ENCODE peak calls at places on chromosome 22, in five cellular contexts. V is K562, D is HepG2, S is SK-N-SH, B is GM12878. W is an unnamed sample.

GRCh38 chr22:48180631-48181030 is 1418.2 kb downstream of the TBC1D22A start:
- DNase-seq in D (no peak), V (no peak), B (no peak), S (no peak), W (no peak)

GRCh38 chr22:37063436-37064420 is 12.2 kb downstream of the KCTD17 start:
- DNase-seq in B (no peak), D (no peak), V (no peak), S (no peak), W (no peak)

GRCh38 chr22:26709617-26710390 is 52.4 kb downstream of the MIAT start:
- DNase-seq in B (no peak), V (no peak), D (no peak), S (no peak), W (no peak)

GRCh38 chr22:38964989-38965388 is 7.6 kb downstream of the APOBEC3A start:
- DNase-seq in B (no peak), S (no peak), V (no peak), D (no peak), W (no peak)

GRCh38 chr22:28112130-28112529 is 193.1 kb upstream of the PITPNB start:
- DNase-seq in V (no peak), S (no peak), B (no peak), D (no peak), W (no peak)

GRCh38 chr22:19517171-19517500 is 7.1 kb downstream of the CLDN5 start:
- DNase-seq in B (no peak), S (no peak), D (no peak), V (no peak), W (no peak)

GRCh38 chr22:29810156-29810555 is 27.9 kb downstream of the ASCC2 start:
- DNase-seq in S (no peak), B (no peak), D (no peak), V (no peak), W (no peak)

GRCh38 chr22:38554281-38554680 is 15.7 kb downstream of the DMC1 start:
- DNase-seq in B (no peak), V (no peak), S (no peak), D (no peak), W (no peak)

GRCh38 chr22:19706661-19707151 is 7.6 kb upstream of the SEPTIN5 start:
- DNase-seq in B (no peak), D (no peak), S (no peak), V (no peak), W (no peak)

GRCh38 chr22:31637938-31638618 is 23.9 kb downstream of the PISD start:
- DNase-seq in V (no peak), B (no peak), S (no peak), D (no peak), W (no peak)

GRCh38 chr22:39489094-39490068 is 12.7 kb upstream of the MIEF1 start:
- DNase-seq in D (no peak), S (no peak), V (no peak), B (no peak), W (no peak)

GRCh38 chr22:33883561-33883960 is 36.7 kb downstream of the LARGE1 start:
- DNase-seq in V (no peak), S (no peak), B (peak; percentile 40), D (no peak), W (no peak)

GRCh38 chr22:29096736-29097669 is 24.2 kb downstream of the KREMEN1 start:
- DNase-seq in D (peak; percentile 99), S (no peak), B (no peak), V (peak; percentile 26), W (no peak)

GRCh38 chr22:19696504-19697276 is 17.6 kb upstream of the SEPTIN5 start:
- DNase-seq in B (no peak), V (no peak), S (peak; percentile 65), D (no peak), W (no peak)

GRCh38 chr22:50622723-50623327 is 5.1 kb downstream of the ARSA start:
- DNase-seq in B (no peak), V (no peak), D (peak; percentile 68), S (peak; percentile 12), W (peak; percentile 67)
- TF ChIP-seq ZBTB33 in B (no peak), V (no peak), D (no peak), S (no peak), W (no peak)

DNA sequence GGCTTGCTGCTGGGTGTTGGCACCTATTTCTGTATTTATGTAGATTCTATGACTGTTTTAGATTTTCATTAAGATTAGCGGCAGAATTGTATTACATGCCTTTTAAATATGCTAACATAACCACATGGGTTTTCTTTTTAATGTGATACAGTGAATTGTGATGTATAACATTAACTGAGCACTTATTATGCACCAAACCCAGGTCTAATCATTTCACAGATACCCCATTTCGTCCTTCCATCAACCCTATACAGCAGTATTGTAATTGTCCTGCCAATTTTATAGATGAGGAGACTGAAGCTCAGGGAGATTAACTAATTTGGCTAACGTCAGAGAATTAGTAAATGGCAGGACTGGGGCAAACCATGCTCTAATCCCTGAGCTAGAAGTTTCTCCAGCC is 38.4 kb downstream of the PACSIN2 start:
- DNase-seq in V (no peak), B (no peak), D (no peak), S (no peak), W (no peak)
- H3K4me1 ChIP-seq in V (peaks cover 10% of the 10 kb centered on the region), B (peaks cover 28% of the 10 kb centered on the region), D (peaks cover 62% of the 10 kb centered on the region), S (peaks cover 6% of the 10 kb centered on the region), W (peaks cover 10% of the 10 kb centered on the region)

GRCh38 chr22:49192180-49192856 is 635.4 kb downstream of the BRD1 start:
- DNase-seq in B (no peak), D (no peak), V (no peak), S (no peak), W (no peak)
- TF ChIP-seq ZBTB33 in B (no peak), D (no peak), V (no peak), S (no peak), W (no peak)

GRCh38 chr22:35839811-35840739 is 122.4 kb downstream of the APOL5 start:
- DNase-seq in B (no peak), D (no peak), S (peak; percentile 81), V (peak; percentile 86), W (peak; percentile 95)
- H3K4me1 ChIP-seq in B (no peaks in the 10 kb centered on the region), D (peaks cover 22% of the 10 kb centered on the region), S (peaks cover 7% of the 10 kb centered on the region), V (peaks cover 13% of the 10 kb centered on the region), W (peaks cover 48% of the 10 kb centered on the region)

GRCh38 chr22:23084453-23085350 is 14.4 kb downstream of the GNAZ start:
- DNase-seq in V (peak; percentile 51), S (no peak), B (no peak), D (no peak), W (no peak)

GRCh38 chr22:23082534-23083314 is 12.4 kb downstream of the GNAZ start:
- DNase-seq in S (no peak), V (peak; percentile 54), B (no peak), D (no peak), W (no peak)

GRCh38 chr22:23085351-23085671 is 15.0 kb downstream of the GNAZ start:
- DNase-seq in S (no peak), D (no peak), B (no peak), V (peak; percentile 52), W (no peak)

GRCh38 chr22:23085785-23086184 is 15.5 kb downstream of the GNAZ start:
- DNase-seq in S (no peak), V (no peak), D (no peak), B (no peak), W (no peak)

GRCh38 chr22:23083315-23084021 is 13.1 kb downstream of the GNAZ start:
- DNase-seq in V (peak; percentile 64), D (no peak), B (no peak), S (no peak), W (no peak)
- TF ChIP-seq ZBTB33 in V (no peak), D (no peak), B (no peak), S (no peak), W (no peak)

DNA sequence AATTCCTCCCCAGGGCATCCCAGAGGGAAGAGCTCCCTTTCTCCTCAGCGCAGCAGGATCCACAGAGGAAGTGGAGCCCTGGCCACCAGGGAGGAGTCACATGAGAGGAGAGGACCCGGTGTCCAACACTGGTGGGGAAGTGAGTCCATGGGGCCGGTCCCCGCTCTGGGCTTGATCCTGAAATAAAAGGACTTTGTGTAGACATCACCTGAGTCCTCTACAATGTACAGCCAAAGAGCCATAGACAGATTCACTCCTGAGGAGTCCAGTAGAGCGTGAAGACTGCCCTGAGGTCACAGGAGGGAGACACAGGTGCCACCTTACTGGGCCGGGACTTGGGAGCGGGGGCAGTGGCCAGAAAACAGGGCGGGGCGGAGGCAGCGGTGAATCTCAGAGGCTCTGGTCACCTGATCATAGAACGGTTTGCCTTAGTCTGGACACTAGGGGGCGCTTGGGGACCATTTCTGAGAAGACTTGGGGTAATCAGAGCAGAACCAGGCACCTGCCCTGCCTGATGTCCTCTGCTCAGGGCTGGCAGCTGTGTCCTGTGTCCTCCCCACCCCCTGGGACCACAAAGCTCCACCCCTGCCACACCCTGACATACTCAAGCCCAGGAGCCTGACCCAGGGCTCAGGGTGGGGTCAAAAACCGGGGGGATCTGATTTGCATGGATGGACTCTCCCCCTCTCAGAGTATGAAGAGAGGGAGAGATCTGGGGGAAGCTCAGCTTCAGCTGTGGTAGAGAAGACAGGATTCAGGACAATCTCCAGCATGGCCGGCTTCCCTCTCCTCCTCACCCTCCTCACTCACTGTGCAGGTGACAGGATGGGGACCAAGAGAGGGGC is 112.7 kb downstream of the VPREB1 start:
- DNase-seq in B (peak; percentile 34), S (peak; percentile 78), V (peak; percentile 100), D (peak; percentile 66), W (peak; percentile 77)
- H3K4me1 ChIP-seq in B (no peaks in the 10 kb centered on the region), S (no peaks in the 10 kb centered on the region), V (no peaks in the 10 kb centered on the region), D (no peaks in the 10 kb centered on the region), W (no peaks in the 10 kb centered on the region)

GRCh38 chr22:17906978-17907730 is 117.2 kb downstream of the MICAL3 start:
- DNase-seq in B (no peak), D (no peak), V (no peak), S (no peak), W (no peak)
- TF ChIP-seq ZBTB33 in B (no peak), D (no peak), V (no peak), S (no peak), W (no peak)

DNA sequence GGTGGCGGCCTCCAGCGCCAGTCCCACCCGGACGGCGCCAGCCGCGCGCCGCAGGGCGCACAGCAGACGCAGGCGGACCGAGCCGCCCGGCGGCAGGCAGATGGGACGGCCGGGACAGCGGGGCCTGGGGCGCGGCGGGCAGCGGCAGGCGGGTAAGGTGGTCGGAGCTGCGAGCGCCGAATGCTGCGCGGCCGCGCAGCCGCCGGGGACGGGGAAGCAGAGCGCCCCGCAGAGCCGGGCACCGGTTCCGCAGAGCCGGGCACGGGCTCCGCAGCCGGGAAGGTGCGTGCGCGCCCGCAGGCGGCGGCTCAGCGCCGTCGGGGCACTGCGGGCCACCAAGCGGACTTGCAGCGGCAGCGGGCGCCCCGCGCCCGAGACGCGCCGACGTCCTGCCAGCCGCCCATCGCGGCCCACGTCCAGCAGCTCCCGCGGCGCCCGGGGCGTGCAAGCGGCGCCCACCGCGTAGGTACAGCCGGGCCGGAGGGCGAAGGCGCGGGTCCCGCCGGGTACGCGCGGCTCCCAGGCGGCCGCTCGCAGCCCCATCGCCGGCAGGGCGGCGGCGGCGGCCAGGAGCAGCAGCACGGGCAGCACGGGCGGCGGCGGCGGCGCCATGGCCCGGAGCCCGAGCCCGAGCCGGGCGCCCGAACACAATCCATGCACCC is 730 bp downstream of the CELSR1 start:
- DNase-seq in B (no peak), V (no peak), D (no peak), S (peak; percentile 66), W (no peak)
- H3K4me1 ChIP-seq in B (no peaks in the 10 kb centered on the region), V (no peaks in the 10 kb centered on the region), D (peaks cover 27% of the 10 kb centered on the region), S (no peaks in the 10 kb centered on the region), W (peaks cover 19% of the 10 kb centered on the region)

W was measured in HCT116.